ENCODE peak calls at places on chromosomes 13 and 19, in five cellular contexts. R is IMR-90, N is K562, T is A549, E is H1. G is an unnamed sample.

GRCh38 chr13:40026741-40027140 is 371.3 kb downstream of the COG6 start:
- DNase-seq in R (no peak), N (no peak), T (no peak), E (no peak), G (no peak)

GRCh38 chr19:16252459-16253205 is 54.9 kb downstream of the AP1M1 start:
- DNase-seq in R (no peak), N (no peak), T (no peak), E (no peak), G (no peak)

GRCh38 chr13:38542601-38543000 is 144.3 kb upstream of the FREM2 start:
- DNase-seq in R (no peak), N (no peak), T (no peak), E (no peak), G (no peak)

GRCh38 chr13:74305876-74306275 is 171.7 kb upstream of the KLF12 start:
- DNase-seq in R (no peak), N (no peak), T (no peak), E (no peak), G (no peak)

GRCh38 chr19:38224014-38224862 is at the start of gene DPF1:
- DNase-seq in R (peak; percentile 56), N (peak; percentile 96), T (peak; percentile 92), E (no peak), G (peak; percentile 78)

GRCh38 chr13:50220938-50221337 is 205.7 kb downstream of the KCNRG start:
- DNase-seq in R (no peak), N (no peak), T (no peak), E (no peak), G (no peak)

GRCh38 chr13:48318714-48319457 is 15.3 kb downstream of the RB1 start:
- DNase-seq in R (no peak), N (no peak), T (no peak), E (no peak), G (no peak)

GRCh38 chr19:58563034-58563573 is 4.7 kb upstream of the UBE2M start:
- DNase-seq in R (no peak), N (no peak), T (no peak), E (no peak), G (no peak)

DNA sequence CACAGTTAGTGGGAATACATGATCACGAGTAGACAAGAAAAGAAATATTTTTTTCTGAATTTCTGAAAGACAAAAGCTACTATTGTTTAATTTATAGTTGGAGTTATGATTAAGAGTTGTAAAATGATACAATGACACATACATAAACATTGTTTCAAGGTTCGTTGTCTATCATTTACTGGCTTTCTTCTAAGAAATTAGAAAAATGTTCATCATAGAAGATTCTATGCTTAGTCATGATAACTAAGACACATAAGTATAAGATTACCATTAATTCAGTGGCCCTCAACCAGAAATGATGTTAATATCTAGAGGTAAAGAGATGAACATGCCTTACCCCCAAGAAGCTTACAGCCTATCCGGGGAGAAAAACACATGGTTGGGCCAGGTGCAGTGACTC is 1832.8 kb upstream of the PRR20A start:
- DNase-seq in R (no peak), N (no peak), T (no peak), E (no peak), G (no peak)
- TF ChIP-seq MAFK in R (no peak), N (no peak), T (no peak), E (no peak), G (no peak)

GRCh38 chr19:55310498-55310897 is 14.6 kb downstream of the TMEM150B start:
- DNase-seq in R (no peak), N (no peak), T (no peak), E (no peak), G (no peak)

GRCh38 chr19:55311797-55312196 is 13.3 kb downstream of the TMEM150B start:
- DNase-seq in R (no peak), N (no peak), T (no peak), E (no peak), G (no peak)

GRCh38 chr19:55312621-55313117 is 12.5 kb downstream of the TMEM150B start:
- DNase-seq in R (no peak), N (no peak), T (no peak), E (no peak), G (no peak)

GRCh38 chr19:55309437-55309836 is 15.7 kb downstream of the TMEM150B start:
- DNase-seq in R (no peak), N (no peak), T (no peak), E (no peak), G (no peak)

DNA sequence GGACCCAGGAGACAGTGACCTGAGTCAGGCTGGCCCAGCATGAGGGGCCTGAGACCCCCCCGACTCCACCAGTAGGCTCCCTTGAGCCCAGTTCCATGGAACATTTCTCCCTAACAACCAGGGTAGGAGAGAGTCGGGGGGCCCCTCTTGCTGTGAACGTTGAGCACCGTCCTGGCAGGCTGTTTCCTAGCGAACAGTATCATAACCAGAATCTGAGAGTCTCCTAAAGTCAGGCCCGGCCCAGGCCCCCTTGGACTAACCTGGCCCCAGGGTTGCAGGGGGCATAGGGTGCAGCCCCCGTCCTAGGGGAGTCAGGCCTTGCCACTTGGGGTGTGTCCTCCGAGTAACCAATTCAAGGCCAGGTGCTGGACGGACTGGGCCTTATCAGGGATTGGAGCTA is 13.7 kb downstream of the TMEM150B start:
- DNase-seq in R (no peak), N (no peak), T (no peak), E (no peak), G (no peak)
- TF ChIP-seq MAFK in R (no peak), N (no peak), T (no peak), E (no peak), G (no peak)

GRCh38 chr13:114155923-114156883 is 22.9 kb upstream of the CFAP97D2 start:
- DNase-seq in R (no peak), N (no peak), T (no peak), E (no peak), G (no peak)
- TF ChIP-seq MAFK in R (no peak), N (no peak), T (no peak), E (no peak), G (no peak)

DNA sequence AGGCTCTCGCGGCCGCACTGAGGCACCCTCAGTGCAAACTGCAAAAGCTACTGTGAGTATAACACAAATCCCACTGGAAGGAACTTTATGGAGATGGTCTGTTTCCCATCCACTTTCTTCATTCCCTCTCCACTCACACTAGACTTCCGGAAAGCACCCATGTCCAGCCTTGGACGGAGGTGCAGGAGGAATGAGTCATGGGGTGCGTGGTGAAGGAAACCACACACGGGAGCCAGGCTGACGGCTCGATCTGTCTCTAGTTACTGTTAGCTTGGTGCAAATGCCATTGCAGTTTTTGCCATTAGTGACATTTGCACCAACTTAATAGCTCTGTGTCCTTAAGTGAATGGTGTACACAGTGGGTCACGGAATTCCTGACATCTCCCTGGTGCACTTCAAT is 14.6 kb downstream of the NLRP8 start:
- DNase-seq in R (no peak), N (no peak), T (no peak), E (no peak), G (no peak)
- TF ChIP-seq MAFK in R (no peak), N (no peak), T (no peak), E (no peak), G (no peak)

DNA sequence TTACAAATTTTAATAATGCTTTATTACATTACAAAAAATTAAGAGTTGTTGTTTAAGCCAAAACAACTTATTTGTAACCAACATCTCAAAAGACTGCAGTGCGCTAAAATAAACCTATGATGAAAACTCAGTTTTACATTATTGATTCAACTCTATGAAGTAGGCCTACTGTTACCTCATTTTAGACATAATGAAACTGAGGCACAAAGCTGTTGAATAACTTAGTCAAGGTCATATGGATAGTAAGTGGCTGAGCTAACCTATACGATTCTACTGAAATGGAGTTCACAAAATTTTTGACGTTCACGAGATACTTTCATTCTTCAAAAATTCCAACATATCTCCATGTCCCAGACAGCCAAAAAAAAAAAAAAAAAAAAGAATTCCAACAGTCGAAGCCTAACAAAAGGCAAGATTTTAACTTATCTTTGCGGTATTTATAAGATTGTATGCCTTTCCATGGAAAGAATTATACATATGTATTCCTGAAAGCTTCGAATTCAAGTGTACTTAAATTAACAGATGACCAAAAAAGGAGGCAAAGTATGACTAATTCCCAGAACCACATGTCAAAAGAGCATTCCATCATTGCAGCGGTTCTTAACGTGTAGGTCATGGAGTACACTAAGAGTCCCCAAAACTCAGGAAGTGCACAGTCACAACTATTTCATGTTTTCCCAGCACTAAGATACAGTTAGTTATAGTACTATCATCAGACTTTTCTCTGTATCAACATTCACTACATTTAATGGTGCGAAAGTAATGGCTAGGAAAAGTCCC is 69.4 kb downstream of the PSPC1 start:
- DNase-seq in R (peak; percentile 85), N (no peak), T (no peak), E (no peak), G (no peak)
- TF ChIP-seq MAFK in R (no peak), N (peak; percentile 16), T (no peak), E (no peak), G (no peak)

DNA sequence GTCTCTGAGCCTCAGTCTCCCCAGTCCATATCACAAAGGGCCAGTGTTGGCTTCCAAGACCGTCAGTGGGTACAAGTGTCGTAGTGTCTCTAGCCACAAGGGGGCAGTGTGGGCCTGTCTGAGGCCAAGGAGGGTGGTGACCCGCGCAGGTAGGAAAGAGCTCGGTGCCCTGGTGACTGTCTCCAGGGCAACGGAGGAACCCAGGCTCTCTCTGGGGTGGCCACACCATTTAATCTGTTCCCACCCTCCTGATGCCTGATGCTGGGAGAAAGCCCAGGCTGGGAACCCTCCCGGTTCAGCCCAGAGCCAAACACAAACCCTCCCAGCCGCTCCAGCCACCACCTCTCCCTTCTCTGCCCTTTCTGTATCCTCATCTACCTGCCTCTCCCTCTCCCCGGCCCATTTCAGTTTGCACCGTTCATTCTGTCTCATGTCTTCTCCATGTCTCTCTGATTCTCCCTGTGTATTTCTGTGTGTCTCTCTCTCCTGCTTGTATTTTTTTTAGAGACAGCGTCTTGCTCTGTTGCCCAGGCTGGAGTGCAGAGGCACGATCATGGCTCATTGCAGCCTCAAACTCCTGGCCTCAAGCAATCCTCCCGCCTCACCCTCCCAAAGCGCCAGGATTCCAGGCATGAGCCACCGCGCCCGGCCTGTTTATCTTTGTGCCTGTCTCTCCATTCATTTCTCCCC is 17.5 kb upstream of the MEIS3 start:
- DNase-seq in R (peak; percentile 47), N (peak; percentile 81), T (peak; percentile 82), E (no peak), G (peak; percentile 50)
- TF ChIP-seq MAFK in R (no peak), N (no peak), T (no peak), E (no peak), G (no peak)

DNA sequence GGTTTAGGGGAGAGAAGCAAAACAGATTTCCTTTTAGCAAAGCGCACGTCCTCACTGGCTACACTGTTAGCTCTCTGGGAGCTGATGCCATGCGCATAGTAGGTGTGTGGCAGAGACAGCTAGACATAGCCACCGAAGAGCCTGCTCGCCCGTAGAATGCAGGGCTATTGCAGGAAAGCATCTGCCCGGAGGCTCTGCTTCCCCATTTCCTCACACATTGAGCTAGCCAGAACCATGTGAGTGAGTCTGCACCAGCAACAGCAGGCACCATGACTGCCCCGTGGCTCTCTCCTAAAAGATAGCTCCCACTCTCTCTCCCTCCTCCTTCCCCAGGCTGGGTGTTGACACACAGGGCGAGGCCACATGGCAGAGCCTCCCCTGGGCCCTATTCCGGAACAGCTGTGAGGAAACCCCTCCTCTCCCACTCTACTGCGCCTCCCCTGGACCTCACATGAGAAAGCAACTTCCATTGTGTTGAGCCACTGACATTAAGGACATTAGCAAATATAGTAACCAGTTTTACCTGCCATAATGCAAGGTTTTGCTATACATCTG is 52.3 kb upstream of the ATP12A start:
- DNase-seq in R (no peak), N (peak; percentile 13), T (no peak), E (no peak), G (no peak)
- TF ChIP-seq MAFK in R (no peak), N (no peak), T (no peak), E (no peak), G (no peak)